ENCODE peak calls at places on chromosomes 4 and X, in six cellular contexts. B, P, W, T, E and G are unnamed samples.

GRCh38 chr4:34105311-34105710 is 2139.0 kb downstream of the ARAP2 start:
- DNase-seq in B (peak), T (no peak), E (no peak), P (no peak), W (no peak), G (no peak)

GRCh38 chr4:48129307-48130014 is 4.6 kb downstream of the TXK start:
- DNase-seq in P (no peak), T (no peak), B (no peak), E (no peak), W (no peak), G (no peak)

GRCh38 chr4:81164126-81164525 is 50.9 kb downstream of the PRKG2 start:
- DNase-seq in T (no peak), W (no peak), B (no peak), P (no peak), E (no peak), G (no peak)

GRCh38 chr4:13143704-13144103 is 340.4 kb downstream of the RAB28 start:
- DNase-seq in B (no peak), W (no peak), E (no peak), P (no peak), T (no peak), G (no peak)

GRCh38 chrX:111100191-111100590 is 4.2 kb downstream of the PAK3 start:
- DNase-seq in B (peak), T (no peak), W (no peak), E (peak), P (no peak), G (no peak)

GRCh38 chrX:85963736-85964135 is 83.6 kb downstream of the CHM start:
- DNase-seq in E (no peak), T (no peak), P (no peak), W (no peak), B (peak), G (no peak)

GRCh38 chr4:40500781-40501180 is 128.9 kb downstream of the RBM47 start:
- DNase-seq in E (no peak), B (no peak), T (no peak), P (no peak), W (no peak), G (no peak)

GRCh38 chrX:41556958-41557357 is 109.8 kb downstream of the NYX start:
- DNase-seq in B (no peak), P (no peak), E (no peak), W (no peak), T (no peak), G (no peak)

GRCh38 chr4:113468165-113469022 is 293.1 kb downstream of the CAMK2D start:
- DNase-seq in P (no peak), E (peak), W (peak), B (peak), T (no peak), G (peak)

GRCh38 chr4:70583952-70584834 is 7.9 kb upstream of the AMBN start:
- DNase-seq in T (no peak), W (no peak), B (no peak), P (no peak), E (no peak), G (no peak)

GRCh38 chr4:11633435-11633834 is 204.7 kb upstream of the HS3ST1 start:
- DNase-seq in B (no peak), W (no peak), P (no peak), E (no peak), T (no peak), G (no peak)